ENCODE peak calls at places on chromosomes 4 and X, in ten cellular contexts. O is ovary, C is HFF-Myc, G is lung microvascular endothelial cell, F is GM06990, N is neural crest cell, D is brain microvascular endothelial cell, U is NCI-H2171, K is Kasumi-1, Q is pancreas. R is an unnamed sample.

GRCh38 chrX:48761674-48762471 is at the start of gene GLOD5:
- DNase-seq in O (no peak), C (no peak), G (peak), F (no peak), N (no peak), D (no peak), U (peak), K (no peak), Q (peak), R (peak)

GRCh38 chr4:80295331-80295730 is 28.9 kb downstream of the FGF5 start:
- DNase-seq in O (no peak), C (no peak), G (no peak), F (no peak), N (no peak), D (no peak), U (no peak), K (no peak), Q (no peak), R (no peak)

GRCh38 chr4:72971572-72971971 is 97.9 kb downstream of the COX18 start:
- DNase-seq in O (no peak), C (peak), G (peak), F (no peak), N (no peak), D (peak), U (no peak), K (no peak), Q (no peak), R (no peak)

GRCh38 chr4:1399508-1400190 is 6.6 kb downstream of the NKX1-1 start:
- DNase-seq in O (no peak), C (no peak), G (no peak), F (no peak), N (no peak), D (no peak), U (no peak), K (no peak), Q (peak), R (no peak)

GRCh38 chr4:158566860-158567259 is 45.2 kb downstream of the RXFP1 start:
- DNase-seq in O (no peak), C (no peak), G (no peak), F (no peak), N (no peak), D (no peak), U (no peak), K (no peak), Q (no peak), R (no peak)

GRCh38 chrX:155086202-155086840 is 15.0 kb downstream of the BRCC3 start:
- DNase-seq in O (no peak), C (no peak), G (peak), F (no peak), N (peak), D (no peak), U (no peak), K (peak), Q (no peak), R (peak)

GRCh38 chr4:1104647-1105046 is 8.7 kb downstream of the RNF212 start:
- DNase-seq in O (no peak), C (no peak), G (no peak), F (no peak), N (no peak), D (no peak), U (no peak), K (no peak), Q (no peak), R (no peak)

GRCh38 chr4:47198791-47199190 is 167.4 kb downstream of the GABRB1 start:
- DNase-seq in O (no peak), C (no peak), G (no peak), F (no peak), N (no peak), D (no peak), U (no peak), K (no peak), Q (no peak), R (no peak)

GRCh38 chr4:119729815-119730643 is 101.4 kb upstream of the PDE5A start:
- DNase-seq in O (no peak), C (peak), G (peak), F (no peak), N (no peak), D (peak), U (no peak), K (no peak), Q (peak), R (peak)